ENCODE peak calls at places on chromosome 13, in ten cellular contexts. S is body of pancreas, D is GM12878, N is heart left ventricle, A is HepG2, P is IMR-90, F is HCT116, E is upper lobe of left lung, Y is gastrocnemius medialis, V is K562. O is an unnamed sample. For H3K36me3, the result is how much of the 10 kb centered on the place peaks cover.

GRCh38 chr13:98650376-98651107 is 73.6 kb upstream of the STK24 start:
- ATAC-seq in S (peak), V (no peak), D (no peak), E (no peak), A (peak), Y (no peak), P (no peak), F (no peak), N (no peak), O (no peak)

GRCh38 chr13:37918116-37919100 is 48.8 kb upstream of the TRPC4 start:
- ATAC-seq in N (no peak), S (no peak), E (no peak), P (no peak), F (no peak), V (peak), D (no peak), A (no peak), Y (no peak), O (no peak)

GRCh38 chr13:79307433-79307861 is 98.6 kb downstream of the RBM26 start:
- ATAC-seq in Y (peak), D (peak), P (peak), V (peak), N (peak), E (no peak), F (no peak), A (peak), S (no peak), O (no peak)

GRCh38 chr13:82206241-82206640 is 1676.0 kb downstream of the SLITRK1 start:
- ATAC-seq in S (no peak), P (no peak), E (peak), A (no peak), V (no peak), N (no peak), F (no peak), D (no peak), Y (no peak), O (no peak)

GRCh38 chr13:101703081-101703480 is 250.6 kb downstream of the ITGBL1 start:
- ATAC-seq in E (no peak), F (no peak), V (no peak), D (no peak), Y (no peak), S (no peak), P (no peak), N (no peak), A (no peak), O (no peak)

GRCh38 chr13:107650081-107650701 is 565.1 kb downstream of the LIG4 start:
- ATAC-seq in A (peak), P (peak), E (peak), D (peak), N (no peak), S (peak), Y (no peak), V (peak), F (no peak), O (no peak)

GRCh38 chr13:70394149-70394548 is 285.9 kb upstream of the KLHL1 start:
- ATAC-seq in E (no peak), P (no peak), V (no peak), D (no peak), N (no peak), F (no peak), Y (no peak), A (no peak), S (no peak), O (no peak)

GRCh38 chr13:48448963-48449614 is 36.2 kb upstream of the LPAR6 start:
- ATAC-seq in A (no peak), F (no peak), D (no peak), P (peak), N (no peak), V (no peak), Y (no peak), S (no peak), E (peak), O (no peak)

GRCh38 chr13:80906860-80907259 is 565.9 kb upstream of the SPRY2 start:
- ATAC-seq in V (no peak), D (peak), Y (no peak), N (no peak), P (no peak), F (no peak), A (no peak), S (no peak), E (no peak), O (no peak)

GRCh38 chr13:33257786-33258185 is 27.8 kb downstream of the STARD13 start:
- ATAC-seq in D (no peak), P (no peak), V (no peak), A (no peak), S (no peak), E (no peak), Y (no peak), F (no peak), N (no peak), O (no peak)

GRCh38 chr13:59332966-59333365 is 830.8 kb downstream of the DIAPH3 start:
- ATAC-seq in D (no peak), A (no peak), F (no peak), N (no peak), E (no peak), P (no peak), S (peak), Y (no peak), V (no peak), O (no peak)

GRCh38 chr13:50589139-50589538 is 254.4 kb downstream of the DLEU7 start:
- ATAC-seq in E (peak), Y (no peak), D (no peak), N (peak), S (no peak), P (peak), V (no peak), F (peak), A (no peak), O (no peak)

GRCh38 chr13:73074101-73074500 is 15.3 kb downstream of the KLF5 start:
- ATAC-seq in F (no peak), D (peak), N (no peak), S (no peak), E (no peak), P (no peak), V (no peak), A (no peak), Y (no peak), O (no peak)

GRCh38 chr13:61253105-61253877 is 162.4 kb downstream of the PCDH20 start:
- ATAC-seq in S (no peak), A (no peak), F (no peak), V (no peak), E (no peak), P (no peak), N (no peak), D (peak), Y (no peak), O (no peak)

GRCh38 chr13:24230428-24231072 is 70.0 kb downstream of the SPATA13 start:
- ATAC-seq in F (no peak), A (peak), S (no peak), Y (no peak), V (no peak), N (no peak), D (peak), P (no peak), E (no peak), O (no peak)

GRCh38 chr13:21676611-21677021 is 5.7 kb downstream of the FGF9 start:
- ATAC-seq in V (peak), N (peak), Y (no peak), F (no peak), E (no peak), D (no peak), S (no peak), A (peak), P (no peak), O (no peak)

GRCh38 chr13:46951516-46951915 is 54.7 kb upstream of the HTR2A start:
- ATAC-seq in A (no peak), N (no peak), V (no peak), Y (no peak), D (no peak), E (no peak), F (peak), S (no peak), P (no peak), O (no peak)

GRCh38 chr13:67119481-67119883 is 110.7 kb downstream of the PCDH9 start:
- ATAC-seq in V (peak), D (peak), F (no peak), A (no peak), Y (peak), N (no peak), E (peak), P (peak), S (peak), O (peak)

GRCh38 chr13:51271528-51272070 is 49.4 kb downstream of the FAM124A start:
- ATAC-seq in N (peak), Y (no peak), P (no peak), D (no peak), V (no peak), E (peak), F (no peak), A (no peak), S (no peak), O (no peak)

GRCh38 chr13:104645786-104646185 is 1579.6 kb upstream of the SLC10A2 start:
- ATAC-seq in S (no peak), E (no peak), A (no peak), N (no peak), P (no peak), V (no peak), Y (no peak), D (no peak), F (no peak), O (no peak)

GRCh38 chr13:107842562-107843180 is 372.7 kb downstream of the LIG4 start:
- ATAC-seq in E (no peak), P (peak), A (no peak), S (no peak), Y (no peak), F (no peak), D (no peak), V (no peak), N (no peak), O (no peak)

GRCh38 chr13:20497376-20497775 is 28.3 kb downstream of the CRYL1 start:
- ATAC-seq in Y (no peak), E (no peak), D (no peak), V (no peak), S (no peak), A (no peak), N (no peak), F (no peak), P (no peak), O (no peak)

GRCh38 chr13:76764916-76765315 is 121.3 kb downstream of the KCTD12 start:
- ATAC-seq in D (no peak), F (no peak), P (no peak), E (no peak), S (no peak), V (no peak), N (no peak), Y (no peak), A (no peak), O (no peak)

GRCh38 chr13:46304546-46304945 is 82.5 kb downstream of the RUBCNL start:
- ATAC-seq in N (no peak), S (no peak), Y (no peak), F (no peak), V (no peak), E (no peak), A (no peak), D (no peak), P (no peak), O (no peak)

GRCh38 chr13:111049791-111050538 is 65.1 kb upstream of the ARHGEF7 start:
- ATAC-seq in D (no peak), F (peak), P (peak), Y (no peak), V (peak), N (peak), E (peak), S (no peak), A (peak), O (no peak)

GRCh38 chr13:95608640-95609280 is 35.7 kb downstream of the DZIP1 start:
- ATAC-seq in Y (no peak), E (no peak), D (peak), V (no peak), N (no peak), A (no peak), S (no peak), P (no peak), F (no peak), O (no peak)

DNA sequence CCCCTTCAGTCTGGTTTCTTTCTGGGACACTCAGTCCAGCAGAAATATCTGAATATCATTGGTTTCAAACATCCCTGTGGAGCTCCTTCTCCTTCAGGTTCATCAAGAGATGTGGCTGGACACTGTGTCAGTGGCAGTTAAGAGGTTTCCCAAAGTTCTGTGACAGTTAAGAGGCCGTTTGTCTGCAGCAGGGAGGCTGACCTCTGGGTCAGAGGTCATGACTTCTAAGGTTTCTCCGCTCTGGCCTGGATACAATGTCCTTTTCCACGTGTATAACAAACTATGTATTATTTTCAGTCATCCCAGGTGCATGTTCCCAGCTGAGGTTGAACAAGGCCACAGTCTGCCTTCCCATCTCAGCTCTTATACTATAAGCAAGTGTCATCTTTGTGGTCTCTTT is 174.9 kb downstream of the B3GLCT start:
- ATAC-seq in A (no peak), Y (no peak), E (no peak), P (no peak), D (no peak), N (no peak), F (no peak), V (no peak), S (no peak), O (no peak)
- TF ChIP-seq POLR2A in A (no peak), Y (no peak), E (no peak), P (no peak), D (no peak), N (no peak), F (no peak), V (no peak), S (no peak), O (no peak)

GRCh38 chr13:113075711-113076110 is 29.9 kb upstream of the F7 start:
- ATAC-seq in V (no peak), F (no peak), P (no peak), N (no peak), Y (no peak), S (no peak), D (no peak), E (peak), A (no peak), O (no peak)
- H3K36me3 ChIP-seq in V (under half), F (under half), P (under half), N (under half), Y (under half), S (under half), D (under half), E (under half), A (half or more), O (under half)

GRCh38 chr13:29853131-29853530 is 2.7 kb upstream of the UBL3 start:
- ATAC-seq in F (no peak), V (no peak), Y (no peak), N (no peak), E (no peak), A (no peak), S (no peak), D (no peak), P (no peak), O (no peak)

GRCh38 chr13:29849731-29850212 is 645 bp downstream of the UBL3 start:
- ATAC-seq in E (peak), A (peak), V (peak), P (peak), Y (peak), N (peak), F (peak), S (peak), D (peak), O (peak)

GRCh38 chr13:29849071-29849541 is 1.3 kb downstream of the UBL3 start:
- ATAC-seq in S (no peak), F (no peak), V (no peak), E (peak), D (peak), N (no peak), A (peak), P (no peak), Y (peak), O (no peak)

GRCh38 chr13:29852464-29853054 is 2.1 kb upstream of the UBL3 start:
- ATAC-seq in A (no peak), Y (no peak), N (no peak), P (no peak), V (no peak), E (no peak), S (no peak), F (no peak), D (no peak), O (no peak)

GRCh38 chr13:29850213-29850898 is at the start of gene UBL3:
- ATAC-seq in D (peak), S (peak), Y (peak), A (peak), P (peak), V (peak), N (peak), E (peak), F (peak), O (peak)
- TF ChIP-seq POLR2A in D (peak), S (peak), Y (peak), A (peak), P (peak), V (peak), N (no peak), E (peak), F (peak), O (peak)

GRCh38 chr13:44954210-44954609 is 35.1 kb downstream of the NUFIP1 start:
- ATAC-seq in Y (peak), N (no peak), A (no peak), F (no peak), E (no peak), S (no peak), P (no peak), V (no peak), D (no peak), O (no peak)

GRCh38 chr13:44951184-44951583 is 38.1 kb downstream of the NUFIP1 start:
- ATAC-seq in D (no peak), N (no peak), S (no peak), Y (no peak), E (no peak), P (peak), V (no peak), A (no peak), F (no peak), O (no peak)

GRCh38 chr13:44952671-44953070 is 36.6 kb downstream of the NUFIP1 start:
- ATAC-seq in A (no peak), V (no peak), N (no peak), F (no peak), Y (no peak), P (no peak), E (no peak), S (no peak), D (no peak), O (no peak)

GRCh38 chr13:44955421-44955820 is 33.9 kb downstream of the NUFIP1 start:
- ATAC-seq in Y (no peak), V (no peak), A (no peak), P (no peak), F (no peak), N (peak), S (peak), D (no peak), E (no peak), O (no peak)
- H3K36me3 ChIP-seq in Y (under half), V (under half), A (under half), P (under half), F (under half), N (under half), S (under half), D (under half), E (under half), O (under half)

GRCh38 chr13:41263261-41263971 is at the start of gene MTRF1:
- ATAC-seq in N (peak), F (peak), V (peak), E (peak), S (peak), D (peak), P (peak), Y (peak), A (peak), O (peak)
- TF ChIP-seq POLR2A in N (no peak), F (no peak), V (peak), E (peak), S (no peak), D (peak), P (no peak), Y (no peak), A (peak), O (no peak)